ENCODE peak calls at places on chromosomes 5 and 9, in five cellular contexts. F is mesendoderm, N is epithelial cell of esophagus, V is PC-9, W is AG09309. T is an unnamed sample.

GRCh38 chr5:64947031-64947430 is 178.3 kb downstream of the CWC27 start:
- DNase-seq in F (no peak), N (peak), V (no peak), W (no peak), T (no peak)

GRCh38 chr5:10507575-10508024 is 56.3 kb upstream of the ANKRD33B start:
- DNase-seq in F (no peak), N (no peak), V (peak), W (no peak), T (no peak)

GRCh38 chr5:58064799-58065198 is 395.1 kb downstream of the PLK2 start:
- DNase-seq in F (no peak), N (no peak), V (no peak), W (peak), T (peak)

GRCh38 chr5:1438871-1439270 is 6.4 kb downstream of the SLC6A3 start:
- DNase-seq in F (no peak), N (no peak), V (no peak), W (no peak), T (no peak)

GRCh38 chr5:6432206-6432605 is 16.5 kb upstream of the UBE2QL1 start:
- DNase-seq in F (no peak), N (no peak), V (no peak), W (no peak), T (no peak)

GRCh38 chr5:93191426-93191825 is 389.6 kb downstream of the NR2F1-AS1 start:
- DNase-seq in F (no peak), N (no peak), V (no peak), W (no peak), T (no peak)

GRCh38 chr9:112540800-112541199 is 54.2 kb downstream of the KIAA1958 start:
- DNase-seq in F (no peak), N (no peak), V (no peak), W (no peak), T (no peak)

GRCh38 chr9:99056876-99057664 is 47.8 kb upstream of the TGFBR1 start:
- DNase-seq in F (no peak), N (peak), V (peak), W (peak), T (peak)

GRCh38 chr9:15873573-15874177 is 320.8 kb downstream of the CCDC171 start:
- DNase-seq in F (peak), N (peak), V (no peak), W (no peak), T (peak)

GRCh38 chr9:71830131-71830530 is 61.8 kb upstream of the CEMIP2 start:
- DNase-seq in F (no peak), N (no peak), V (no peak), W (no peak), T (no peak)

GRCh38 chr5:151078490-151079262 is 2.2 kb downstream of the TNIP1 start:
- DNase-seq in F (no peak), N (no peak), V (no peak), W (no peak), T (no peak)

GRCh38 chr5:31851290-31851689 is 212.4 kb downstream of the PDZD2 start:
- DNase-seq in F (no peak), N (no peak), V (no peak), W (no peak), T (no peak)

GRCh38 chr5:90477073-90477472 is 2.4 kb downstream of the POLR3G start:
- DNase-seq in F (peak), N (no peak), V (no peak), W (no peak), T (no peak)

GRCh38 chr5:170306381-170306790 is 8.8 kb upstream of the LCP2 start:
- DNase-seq in F (no peak), N (peak), V (no peak), W (peak), T (peak)

GRCh38 chr9:22237497-22238363 is 208.9 kb upstream of the DMRTA1 start:
- DNase-seq in F (peak), N (peak), V (peak), W (no peak), T (peak)

GRCh38 chr9:129576546-129577543 is 44.1 kb downstream of the C9orf50 start:
- DNase-seq in F (peak), N (no peak), V (no peak), W (no peak), T (peak)

GRCh38 chr9:106784076-106784475 is 78.9 kb upstream of the ZNF462 start:
- DNase-seq in F (peak), N (no peak), V (no peak), W (no peak), T (peak)

GRCh38 chr5:168592014-168592368 is 12.8 kb upstream of the PANK3 start:
- DNase-seq in F (no peak), N (peak), V (peak), W (peak), T (peak)

GRCh38 chr5:76690704-76691469 is 25.0 kb upstream of the F2R start:
- DNase-seq in F (no peak), N (peak), V (peak), W (no peak), T (peak)

GRCh38 chr5:147455321-147455720 is 54.5 kb downstream of the DPYSL3 start:
- DNase-seq in F (peak), N (no peak), V (no peak), W (peak), T (peak)

GRCh38 chr5:139422307-139422893 is 16.9 kb downstream of the DNAJC18 start:
- DNase-seq in F (peak), N (peak), V (peak), W (peak), T (peak)

GRCh38 chr5:395921-396714 is 46.9 kb upstream of the EXOC3 start:
- DNase-seq in F (no peak), N (no peak), V (no peak), W (no peak), T (no peak)

GRCh38 chr5:17213938-17214337 is 3.5 kb upstream of the BASP1 start:
- DNase-seq in F (no peak), N (no peak), V (no peak), W (no peak), T (no peak)

GRCh38 chr5:17218353-17219005 is 1.0 kb downstream of the BASP1 start:
- DNase-seq in F (peak), N (peak), V (no peak), W (peak), T (peak)

GRCh38 chr5:17217421-17218352 is at the start of gene BASP1:
- DNase-seq in F (peak), N (peak), V (no peak), W (no peak), T (peak)

GRCh38 chr5:17216974-17217325 is 481 bp upstream of the BASP1 start:
- DNase-seq in F (peak), N (peak), V (no peak), W (no peak), T (peak)

DNA sequence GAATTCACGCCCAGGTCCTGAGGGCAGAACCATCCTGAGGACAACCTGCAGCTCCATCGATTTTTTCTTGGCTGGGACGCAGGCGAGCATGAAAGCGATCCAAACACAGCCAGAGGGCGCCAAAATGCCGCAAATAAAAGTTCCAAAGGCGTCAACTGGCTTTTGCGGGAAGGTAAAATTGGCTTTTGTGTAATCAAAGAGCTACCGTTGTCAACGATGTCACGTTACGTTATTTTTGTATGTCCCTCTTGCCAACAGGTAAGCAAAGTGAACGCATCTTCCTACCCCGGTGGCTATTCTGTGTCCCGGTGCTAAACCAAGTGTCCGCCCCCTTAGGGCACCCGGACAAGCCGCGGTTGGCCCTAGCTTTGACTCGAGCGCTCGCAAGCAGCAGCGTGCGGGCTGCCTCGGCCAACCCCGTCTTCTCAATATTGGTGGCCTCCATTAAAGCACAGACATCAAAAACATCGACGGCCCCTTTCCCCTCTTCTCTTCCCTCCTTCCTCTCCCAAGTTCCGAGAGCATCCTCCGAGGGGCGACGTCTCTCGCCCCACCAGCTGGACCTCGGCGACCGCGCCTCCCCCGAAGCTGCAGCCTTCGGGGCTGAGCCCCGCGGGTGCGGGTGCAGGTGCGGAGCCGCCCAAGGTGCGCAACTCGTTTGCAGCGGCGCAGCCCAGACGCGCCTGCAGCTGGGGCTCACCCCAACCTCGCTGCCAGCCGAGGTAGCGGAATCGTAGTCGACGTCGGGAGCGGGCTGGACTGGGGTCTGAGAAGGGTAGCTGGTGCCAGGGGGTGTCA is 1.1 kb upstream of the BASP1 start:
- DNase-seq in F (peak), N (peak), V (peak), W (no peak), T (peak)
- H3K4me3 ChIP-seq in F (peak), N (peak), V (no peak), W (peak), T (peak)

GRCh38 chr5:140821375-140822280 is at the start of gene PCDHA5:
- DNase-seq in F (no peak), N (peak), V (no peak), W (no peak), T (peak)
- H3K4me3 ChIP-seq in F (no peak), N (no peak), V (no peak), W (peak), T (no peak)

GRCh38 chr9:33850267-33850629 is 33.3 kb downstream of the UBE2R2 start:
- DNase-seq in F (no peak), N (no peak), V (no peak), W (no peak), T (no peak)
- H3K4me3 ChIP-seq in F (no peak), N (no peak), V (no peak), W (no peak), T (no peak)

GRCh38 chr9:118290116-118290515 is 585.9 kb downstream of the TLR4 start:
- DNase-seq in F (peak), N (no peak), V (no peak), W (no peak), T (no peak)
- H3K4me3 ChIP-seq in F (no peak), N (no peak), V (no peak), W (no peak), T (no peak)

GRCh38 chr5:142319560-142320426 is 5.0 kb downstream of the SPRY4 start:
- DNase-seq in F (no peak), N (peak), V (no peak), W (no peak), T (no peak)

GRCh38 chr5:142319105-142319504 is 5.7 kb downstream of the SPRY4 start:
- DNase-seq in F (no peak), N (no peak), V (no peak), W (no peak), T (peak)

GRCh38 chr5:142320427-142320732 is 4.4 kb downstream of the SPRY4 start:
- DNase-seq in F (no peak), N (no peak), V (no peak), W (no peak), T (no peak)

GRCh38 chr5:142322403-142322746 is 2.4 kb downstream of the SPRY4 start:
- DNase-seq in F (no peak), N (no peak), V (no peak), W (no peak), T (no peak)

DNA sequence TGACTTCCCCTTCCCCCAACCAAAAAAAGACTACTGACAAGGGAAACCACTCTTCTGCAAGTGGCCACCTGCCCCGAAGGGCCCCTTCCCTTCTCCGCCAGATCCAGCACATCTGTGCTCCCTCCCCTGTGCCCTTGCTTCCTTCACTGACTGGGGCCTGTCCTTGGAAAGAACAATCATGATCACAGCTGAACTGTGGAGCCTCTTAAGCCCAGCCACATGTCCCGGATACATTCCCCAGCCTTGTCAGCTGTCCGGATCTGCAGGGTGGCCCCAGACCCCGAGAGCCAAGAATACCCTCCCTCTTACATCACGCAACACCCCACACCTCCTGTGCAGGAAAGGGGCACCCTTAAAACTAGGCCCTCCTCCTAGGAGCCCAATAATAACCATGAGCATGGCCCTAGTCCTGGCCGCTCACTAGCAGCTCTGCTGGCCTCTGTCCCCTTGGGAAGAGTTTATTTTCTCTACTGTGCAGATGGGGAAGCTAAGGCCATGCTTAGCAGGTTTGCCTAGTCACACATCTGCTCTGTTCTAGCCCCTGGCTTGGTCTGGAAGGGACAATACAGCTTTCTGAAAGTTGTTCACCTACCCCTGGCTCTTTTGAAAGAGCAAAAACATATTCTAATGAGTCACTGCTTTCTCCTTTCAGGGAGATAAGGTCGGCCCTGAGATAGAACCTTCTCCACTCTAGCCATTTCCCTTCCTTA is 3.8 kb downstream of the SPRY4 start:
- DNase-seq in F (no peak), N (peak), V (no peak), W (no peak), T (no peak)
- H3K4me3 ChIP-seq in F (peak), N (no peak), V (peak), W (no peak), T (peak)

GRCh38 chr5:177524941-177525655 is 8.3 kb upstream of the DDX41 start:
- DNase-seq in F (peak), N (no peak), V (no peak), W (no peak), T (no peak)
- H3K4me3 ChIP-seq in F (no peak), N (no peak), V (no peak), W (no peak), T (no peak)

DNA sequence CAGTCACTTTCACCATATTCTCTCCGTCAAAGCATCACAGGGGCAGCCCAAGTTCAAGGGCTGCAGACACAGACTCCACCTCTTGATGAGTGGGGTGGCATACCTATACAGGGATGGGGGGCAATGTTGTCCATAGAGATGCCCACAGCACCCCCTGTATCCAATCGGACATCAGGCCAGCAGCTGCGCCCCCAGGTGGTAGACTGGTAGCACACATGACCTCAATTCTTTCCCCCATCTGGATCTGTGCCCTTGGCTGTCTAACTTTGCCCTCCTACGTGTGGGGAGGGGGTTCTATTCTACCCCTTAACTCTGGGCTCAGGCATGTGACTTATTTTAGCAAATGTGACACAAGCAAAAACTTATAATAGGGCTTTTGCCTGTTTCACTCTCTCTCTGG is 84.0 kb upstream of the SLC25A48 start:
- DNase-seq in F (no peak), N (no peak), V (no peak), W (no peak), T (no peak)
- H3K4me3 ChIP-seq in F (no peak), N (no peak), V (no peak), W (no peak), T (no peak)

DNA sequence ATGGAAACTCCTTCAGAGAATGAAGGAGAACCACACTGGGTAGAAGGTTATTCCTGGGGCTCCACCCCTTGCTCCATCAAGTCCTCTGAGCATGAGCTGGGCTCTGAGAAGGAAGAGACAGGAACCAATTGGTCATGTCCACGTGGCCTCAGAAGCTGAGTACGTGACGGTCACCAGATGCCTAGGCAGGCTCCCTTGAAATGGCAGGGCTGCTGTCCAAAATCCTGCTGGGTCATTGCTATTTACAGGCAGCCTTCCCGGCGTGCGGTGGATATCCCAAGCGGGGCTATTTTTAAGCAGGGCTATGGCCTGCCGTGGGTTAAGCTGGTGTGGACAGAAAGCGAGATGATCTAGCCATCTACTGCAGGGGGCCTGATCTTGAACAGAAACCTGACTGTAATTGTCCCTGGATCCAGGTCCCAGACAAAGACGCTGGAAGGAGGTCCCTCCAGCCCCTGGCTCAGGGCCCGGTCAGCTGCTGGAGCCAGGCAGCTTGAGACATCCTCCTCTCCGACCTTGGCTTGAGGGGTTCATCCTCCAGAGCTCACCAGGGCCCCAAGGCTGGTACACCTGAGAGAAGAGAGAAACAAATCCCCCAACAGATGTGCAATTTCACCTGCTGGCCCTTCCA is 558 bp upstream of the CKMT2 start:
- DNase-seq in F (no peak), N (no peak), V (no peak), W (peak), T (peak)
- H3K4me3 ChIP-seq in F (no peak), N (no peak), V (no peak), W (no peak), T (no peak)

GRCh38 chr9:134644715-134645606 is 3.4 kb downstream of the COL5A1 start:
- DNase-seq in F (peak), N (peak), V (no peak), W (peak), T (peak)
- H3K4me3 ChIP-seq in F (no peak), N (no peak), V (no peak), W (peak), T (peak)

GRCh38 chr9:131702911-131703310 is 37.0 kb downstream of the RAPGEF1 start:
- DNase-seq in F (no peak), N (peak), V (no peak), W (no peak), T (no peak)

GRCh38 chr9:131700765-131701433 is 39.0 kb downstream of the RAPGEF1 start:
- DNase-seq in F (no peak), N (no peak), V (no peak), W (no peak), T (no peak)

GRCh38 chr9:131700076-131700475 is 39.8 kb downstream of the RAPGEF1 start:
- DNase-seq in F (no peak), N (no peak), V (no peak), W (no peak), T (no peak)

GRCh38 chr9:131701434-131701781 is 38.5 kb downstream of the RAPGEF1 start:
- DNase-seq in F (no peak), N (no peak), V (no peak), W (no peak), T (no peak)

GRCh38 chr9:131701789-131702337 is 38.0 kb downstream of the RAPGEF1 start:
- DNase-seq in F (peak), N (peak), V (no peak), W (no peak), T (no peak)
- H3K4me3 ChIP-seq in F (no peak), N (no peak), V (no peak), W (no peak), T (no peak)

T was measured in AG10803.